ENCODE peak calls at places on chromosome 10, in five cellular contexts. One of them, this sample, is unnamed.

GRCh38 chr10:16612148-16612742 is 90.6 kb upstream of the C1QL3 start:
- DNase-seq in SK-N-SH: no peak
- DNase-seq in K562: peak; percentile 58
- DNase-seq in HCT116: no peak
- DNase-seq in H1: no peak
- DNase-seq in this sample: peak; percentile 82

GRCh38 chr10:103793429-103793828 is 61.9 kb downstream of the SH3PXD2A start:
- DNase-seq in SK-N-SH: no peak
- DNase-seq in HCT116: no peak
- DNase-seq in H1: no peak
- DNase-seq in K562: no peak
- DNase-seq in this sample: no peak

GRCh38 chr10:21194510-21194993 is 297.4 kb upstream of the NEBL start:
- DNase-seq in H1: no peak
- DNase-seq in HCT116: peak; percentile 38
- DNase-seq in SK-N-SH: peak; percentile 34
- DNase-seq in K562: peak; percentile 54
- DNase-seq in this sample: no peak

GRCh38 chr10:71074176-71074755 is 138.1 kb upstream of the UNC5B start:
- DNase-seq in H1: peak; percentile 19
- DNase-seq in SK-N-SH: peak; percentile 65
- DNase-seq in HCT116: no peak
- DNase-seq in K562: peak; percentile 33
- DNase-seq in this sample: peak; percentile 24

GRCh38 chr10:96638696-96639095 is 51.9 kb upstream of the TM9SF3 start:
- DNase-seq in SK-N-SH: no peak
- DNase-seq in H1: no peak
- DNase-seq in K562: no peak
- DNase-seq in HCT116: no peak
- DNase-seq in this sample: no peak

GRCh38 chr10:4006051-4006450 is 221.0 kb upstream of the KLF6 start:
- DNase-seq in SK-N-SH: no peak
- DNase-seq in HCT116: no peak
- DNase-seq in H1: no peak
- DNase-seq in K562: no peak
- DNase-seq in this sample: no peak

GRCh38 chr10:55232553-55232952 is 431.5 kb upstream of the PCDH15 start:
- DNase-seq in HCT116: no peak
- DNase-seq in H1: no peak
- DNase-seq in K562: no peak
- DNase-seq in SK-N-SH: no peak
- DNase-seq in this sample: no peak

GRCh38 chr10:85642421-85643170 is 724.0 kb downstream of the GRID1 start:
- DNase-seq in K562: no peak
- DNase-seq in SK-N-SH: no peak
- DNase-seq in HCT116: peak; percentile 82
- DNase-seq in H1: no peak
- DNase-seq in this sample: peak; percentile 47

GRCh38 chr10:50992356-50992866 is 81.9 kb upstream of the PRKG1 start:
- DNase-seq in HCT116: no peak
- DNase-seq in H1: no peak
- DNase-seq in K562: no peak
- DNase-seq in SK-N-SH: peak; percentile 26
- DNase-seq in this sample: no peak

GRCh38 chr10:25339966-25340365 is 165.2 kb downstream of the GPR158 start:
- DNase-seq in HCT116: no peak
- DNase-seq in H1: no peak
- DNase-seq in K562: no peak
- DNase-seq in SK-N-SH: no peak
- DNase-seq in this sample: no peak

GRCh38 chr10:110837418-110838120 is 34.2 kb upstream of the PDCD4 start:
- DNase-seq in H1: no peak
- DNase-seq in SK-N-SH: no peak
- DNase-seq in K562: no peak
- DNase-seq in HCT116: no peak
- DNase-seq in this sample: no peak

GRCh38 chr10:97921581-97922377 is 72.1 kb downstream of the GOLGA7B start:
- DNase-seq in HCT116: no peak
- DNase-seq in K562: no peak
- DNase-seq in SK-N-SH: no peak
- DNase-seq in H1: no peak
- DNase-seq in this sample: no peak

GRCh38 chr10:17026686-17027485 is 102.7 kb downstream of the CUBN start:
- DNase-seq in HCT116: no peak
- DNase-seq in K562: no peak
- DNase-seq in H1: no peak
- DNase-seq in SK-N-SH: no peak
- DNase-seq in this sample: no peak

GRCh38 chr10:33422779-33423520 is 88.5 kb upstream of the NRP1 start:
- DNase-seq in K562: no peak
- DNase-seq in H1: no peak
- DNase-seq in SK-N-SH: no peak
- DNase-seq in HCT116: no peak
- DNase-seq in this sample: no peak

GRCh38 chr10:125038637-125039036 is 96.7 kb downstream of the ZRANB1 start:
- DNase-seq in HCT116: peak; percentile 74
- DNase-seq in H1: no peak
- DNase-seq in SK-N-SH: no peak
- DNase-seq in K562: no peak
- DNase-seq in this sample: peak; percentile 52

GRCh38 chr10:132571565-132572544 is 34.3 kb downstream of the INPP5A start:
- DNase-seq in K562: peak; percentile 83
- DNase-seq in H1: peak; percentile 57
- DNase-seq in SK-N-SH: peak; percentile 65
- DNase-seq in HCT116: peak; percentile 65
- DNase-seq in this sample: no peak

GRCh38 chr10:132248455-132249231 is 59.1 kb downstream of the STK32C start:
- DNase-seq in H1: no peak
- DNase-seq in HCT116: peak; percentile 4
- DNase-seq in K562: peak; percentile 67
- DNase-seq in SK-N-SH: peak; percentile 95
- DNase-seq in this sample: peak; percentile 76

GRCh38 chr10:43409385-43410109 is 561 bp upstream of the HNRNPF start:
- DNase-seq in H1: no peak
- DNase-seq in HCT116: no peak
- DNase-seq in K562: no peak
- DNase-seq in SK-N-SH: peak; percentile 46
- DNase-seq in this sample: no peak

GRCh38 chr10:29993319-29993876 is 66.0 kb downstream of the JCAD start:
- DNase-seq in H1: no peak
- DNase-seq in SK-N-SH: no peak
- DNase-seq in HCT116: no peak
- DNase-seq in K562: no peak
- DNase-seq in this sample: no peak

GRCh38 chr10:106757521-106757920 is 407.0 kb downstream of the SORCS1 start:
- DNase-seq in SK-N-SH: no peak
- DNase-seq in K562: no peak
- DNase-seq in H1: no peak
- DNase-seq in HCT116: no peak
- DNase-seq in this sample: no peak
- TF ChIP-seq JUND in SK-N-SH: no peak
- TF ChIP-seq JUND in K562: no peak
- TF ChIP-seq JUND in H1: no peak
- TF ChIP-seq JUND in HCT116: no peak
- TF ChIP-seq JUND in this sample: no peak

GRCh38 chr10:60309371-60309770 is 80.3 kb downstream of the ANK3 start:
- DNase-seq in H1: no peak
- DNase-seq in SK-N-SH: no peak
- DNase-seq in K562: no peak
- DNase-seq in HCT116: no peak
- DNase-seq in this sample: no peak
- TF ChIP-seq JUND in H1: no peak
- TF ChIP-seq JUND in SK-N-SH: no peak
- TF ChIP-seq JUND in K562: no peak
- TF ChIP-seq JUND in HCT116: no peak
- TF ChIP-seq JUND in this sample: no peak

DNA sequence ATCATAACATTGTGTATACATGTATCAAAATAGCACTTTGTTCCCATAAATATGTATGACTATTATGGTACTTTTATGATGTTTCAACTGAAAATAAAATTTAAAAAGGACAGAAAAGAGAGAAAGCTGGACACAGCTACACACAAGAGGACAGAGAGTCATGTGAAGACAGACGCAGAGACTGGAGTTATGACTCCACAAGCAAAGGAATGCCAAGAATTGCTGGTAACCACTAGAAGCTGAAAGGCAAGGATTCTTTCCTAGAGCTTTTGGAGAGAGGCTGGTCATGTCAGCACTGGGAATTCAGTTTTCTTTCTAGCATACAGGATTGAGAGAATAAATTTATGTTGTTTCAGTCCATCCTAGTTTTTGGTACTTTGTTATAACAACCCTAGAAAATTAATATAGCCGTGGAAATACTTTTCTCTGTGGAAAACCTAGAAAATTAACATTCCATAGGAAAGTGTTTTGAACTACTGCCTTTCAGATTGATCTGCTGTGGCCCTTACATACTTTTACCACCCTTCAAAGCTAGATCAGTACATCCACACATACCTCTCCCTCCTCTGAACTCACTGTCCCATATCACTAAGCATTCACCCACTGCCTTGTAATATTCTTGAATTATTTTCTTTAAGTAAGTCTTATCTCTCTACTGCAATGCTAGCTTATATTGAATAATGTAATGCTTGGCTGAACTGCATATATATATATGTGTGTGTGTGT is 575.3 kb downstream of the IPMK start:
- DNase-seq in HCT116: no peak
- DNase-seq in SK-N-SH: no peak
- DNase-seq in H1: no peak
- DNase-seq in K562: no peak
- DNase-seq in this sample: peak; percentile 83
- TF ChIP-seq JUND in HCT116: no peak
- TF ChIP-seq JUND in SK-N-SH: peak; percentile 30
- TF ChIP-seq JUND in H1: no peak
- TF ChIP-seq JUND in K562: no peak
- TF ChIP-seq JUND in this sample: no peak

DNA sequence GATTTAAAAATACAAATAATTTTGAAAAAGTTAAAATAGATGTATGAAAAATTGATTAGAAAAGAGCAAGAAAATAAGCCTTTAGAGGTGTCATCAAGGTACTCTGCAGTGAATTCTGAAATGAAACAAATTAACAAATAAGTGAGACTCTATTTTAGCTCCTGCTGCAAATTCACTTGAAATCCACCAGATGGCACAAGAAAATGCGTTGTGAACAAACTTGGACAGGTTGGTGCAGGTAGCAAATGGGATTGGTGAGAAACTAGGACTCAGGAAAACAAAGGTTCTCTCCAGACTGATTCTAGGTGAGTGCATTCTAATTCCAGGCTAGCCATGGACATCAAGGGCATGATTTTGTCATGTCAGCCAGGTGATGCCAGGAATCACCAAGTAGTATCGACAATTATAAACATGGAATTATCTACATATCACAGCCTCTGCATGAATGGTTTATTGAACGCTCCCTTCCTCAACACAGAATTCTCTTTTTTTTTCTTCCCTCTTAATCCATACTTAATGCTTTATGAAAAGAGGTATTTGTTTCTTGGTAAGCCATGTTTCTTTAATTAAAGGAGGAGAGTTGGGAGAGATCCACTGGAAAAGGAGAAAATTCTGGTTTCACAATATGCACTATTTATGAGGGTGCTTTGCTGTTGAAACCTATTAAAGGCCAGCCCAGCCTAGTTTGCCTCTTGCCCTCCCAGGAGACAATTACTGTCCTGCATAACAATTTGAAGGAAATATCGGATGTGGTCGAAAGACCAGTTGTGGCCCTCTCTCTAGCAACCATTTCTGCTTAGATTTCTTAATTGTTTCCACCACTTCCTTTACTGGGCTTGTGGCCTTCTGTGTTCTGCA is 118.1 kb downstream of the ZNF365 start:
- DNase-seq in SK-N-SH: no peak
- DNase-seq in K562: peak; percentile 12
- DNase-seq in H1: no peak
- DNase-seq in HCT116: peak; percentile 48
- DNase-seq in this sample: peak; percentile 39
- TF ChIP-seq JUND in SK-N-SH: no peak
- TF ChIP-seq JUND in K562: no peak
- TF ChIP-seq JUND in H1: no peak
- TF ChIP-seq JUND in HCT116: no peak
- TF ChIP-seq JUND in this sample: no peak

DNA sequence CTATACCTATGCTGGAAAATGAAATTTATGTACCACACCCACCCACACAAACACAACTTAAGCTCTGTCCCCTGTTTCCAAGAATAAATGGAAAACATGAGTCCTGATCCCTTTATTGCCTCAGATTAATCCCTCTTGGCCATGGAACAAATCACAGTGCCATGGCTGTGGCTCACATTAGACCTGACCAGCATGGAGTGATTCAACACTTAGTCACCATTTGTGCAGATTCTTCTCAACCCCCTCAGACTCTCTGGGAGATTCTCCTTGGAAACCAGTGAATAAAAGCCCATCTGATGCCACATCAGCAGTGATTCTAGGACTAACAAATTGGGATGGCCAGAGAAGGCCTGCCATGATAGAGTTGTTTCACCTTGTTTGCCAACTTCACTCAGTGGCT is 204.4 kb upstream of the TMEM72 start:
- DNase-seq in SK-N-SH: no peak
- DNase-seq in HCT116: peak; percentile 3
- DNase-seq in H1: no peak
- DNase-seq in K562: no peak
- DNase-seq in this sample: no peak
- TF ChIP-seq JUND in SK-N-SH: peak; percentile 44
- TF ChIP-seq JUND in HCT116: no peak
- TF ChIP-seq JUND in H1: no peak
- TF ChIP-seq JUND in K562: no peak
- TF ChIP-seq JUND in this sample: no peak

DNA sequence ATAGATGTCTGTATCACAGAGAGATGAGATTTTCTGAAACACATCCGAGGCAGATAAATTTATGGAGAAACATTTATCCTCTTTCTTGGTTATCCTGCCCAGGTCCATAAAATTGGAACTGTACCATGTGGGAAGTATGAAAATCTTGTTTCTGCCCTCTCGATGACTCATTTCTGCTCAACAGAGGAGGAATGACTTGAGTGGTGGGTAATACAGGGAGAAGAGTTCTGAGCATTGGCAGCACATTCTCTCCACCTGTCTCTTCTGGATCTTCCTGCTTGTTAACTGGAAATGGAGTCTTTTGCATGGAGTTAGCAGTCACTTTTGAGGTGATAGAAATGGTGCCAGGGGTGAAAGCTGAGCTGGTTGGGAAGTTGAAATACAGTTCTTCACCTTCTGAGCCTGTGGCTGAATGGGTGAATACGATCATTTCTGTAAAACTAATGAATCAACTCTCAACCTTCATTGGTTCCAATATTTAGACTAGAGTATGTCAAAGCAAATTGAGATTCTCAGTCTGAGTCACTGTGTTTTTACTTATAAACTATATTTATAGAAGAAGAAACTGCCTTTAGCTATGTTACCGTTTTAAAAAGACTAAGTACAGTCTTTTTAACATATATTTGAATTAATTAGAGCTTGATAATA is 945.5 kb downstream of the SORCS3 start:
- DNase-seq in HCT116: no peak
- DNase-seq in H1: no peak
- DNase-seq in K562: no peak
- DNase-seq in SK-N-SH: no peak
- DNase-seq in this sample: peak; percentile 0
- TF ChIP-seq JUND in HCT116: no peak
- TF ChIP-seq JUND in H1: no peak
- TF ChIP-seq JUND in K562: no peak
- TF ChIP-seq JUND in SK-N-SH: no peak
- TF ChIP-seq JUND in this sample: no peak